ENCODE peak calls at places on chromosomes 16 and 17, in seven cellular contexts. One of them, this sample, is unnamed.

GRCh38 chr16:20952144-20952797 is 51.7 kb downstream of the LYRM1 start:
- DNase-seq in naive thymus-derived CD4-positive, alpha-beta T cell: no peak
- DNase-seq in colonic mucosa: no peak
- DNase-seq in Peyer's patch: no peak
- DNase-seq in CD4-positive, CD25-positive, alpha-beta regulatory T cell: no peak
- DNase-seq in HCT116: peak; percentile 26
- DNase-seq in body of pancreas: no peak
- DNase-seq in this sample: no peak

GRCh38 chr17:58452738-58453137 is 35.4 kb upstream of the RNF43 start:
- DNase-seq in naive thymus-derived CD4-positive, alpha-beta T cell: no peak
- DNase-seq in colonic mucosa: no peak
- DNase-seq in Peyer's patch: no peak
- DNase-seq in CD4-positive, CD25-positive, alpha-beta regulatory T cell: no peak
- DNase-seq in HCT116: no peak
- DNase-seq in body of pancreas: no peak
- DNase-seq in this sample: no peak

GRCh38 chr17:78341559-78342437 is 18.1 kb downstream of the SOCS3 start:
- DNase-seq in naive thymus-derived CD4-positive, alpha-beta T cell: no peak
- DNase-seq in colonic mucosa: peak; percentile 79
- DNase-seq in Peyer's patch: no peak
- DNase-seq in CD4-positive, CD25-positive, alpha-beta regulatory T cell: no peak
- DNase-seq in HCT116: no peak
- DNase-seq in body of pancreas: peak; percentile 85
- DNase-seq in this sample: no peak

GRCh38 chr17:41178341-41178740 is 320 bp upstream of the KRTAP4-2 start:
- DNase-seq in naive thymus-derived CD4-positive, alpha-beta T cell: no peak
- DNase-seq in colonic mucosa: no peak
- DNase-seq in Peyer's patch: no peak
- DNase-seq in CD4-positive, CD25-positive, alpha-beta regulatory T cell: no peak
- DNase-seq in HCT116: no peak
- DNase-seq in body of pancreas: no peak
- DNase-seq in this sample: no peak

GRCh38 chr17:5468075-5468473 is 708 bp downstream of the DHX33 start:
- DNase-seq in naive thymus-derived CD4-positive, alpha-beta T cell: no peak
- DNase-seq in colonic mucosa: no peak
- DNase-seq in Peyer's patch: no peak
- DNase-seq in CD4-positive, CD25-positive, alpha-beta regulatory T cell: peak; percentile 27
- DNase-seq in HCT116: no peak
- DNase-seq in body of pancreas: no peak
- DNase-seq in this sample: no peak

GRCh38 chr16:50509521-50510341 is 38.5 kb upstream of the NKD1 start:
- DNase-seq in naive thymus-derived CD4-positive, alpha-beta T cell: no peak
- DNase-seq in colonic mucosa: peak; percentile 33
- DNase-seq in Peyer's patch: peak; percentile 29
- DNase-seq in CD4-positive, CD25-positive, alpha-beta regulatory T cell: peak; percentile 43
- DNase-seq in HCT116: peak; percentile 40
- DNase-seq in body of pancreas: peak; percentile 33
- DNase-seq in this sample: no peak

GRCh38 chr17:13266596-13266995 is 248.8 kb upstream of the ELAC2 start:
- DNase-seq in naive thymus-derived CD4-positive, alpha-beta T cell: no peak
- DNase-seq in colonic mucosa: no peak
- DNase-seq in Peyer's patch: no peak
- DNase-seq in CD4-positive, CD25-positive, alpha-beta regulatory T cell: no peak
- DNase-seq in HCT116: no peak
- DNase-seq in body of pancreas: no peak
- DNase-seq in this sample: no peak

GRCh38 chr17:41496803-41497484 is 7.2 kb upstream of the KRT36 start:
- DNase-seq in naive thymus-derived CD4-positive, alpha-beta T cell: peak; percentile 26
- DNase-seq in colonic mucosa: peak; percentile 90
- DNase-seq in Peyer's patch: no peak
- DNase-seq in CD4-positive, CD25-positive, alpha-beta regulatory T cell: peak; percentile 80
- DNase-seq in HCT116: peak; percentile 87
- DNase-seq in body of pancreas: peak; percentile 66
- DNase-seq in this sample: peak; percentile 10

GRCh38 chr17:29592850-29593545 is at the start of gene ANKRD13B:
- DNase-seq in naive thymus-derived CD4-positive, alpha-beta T cell: no peak
- DNase-seq in colonic mucosa: peak; percentile 66
- DNase-seq in Peyer's patch: peak; percentile 64
- DNase-seq in CD4-positive, CD25-positive, alpha-beta regulatory T cell: peak; percentile 52
- DNase-seq in HCT116: no peak
- DNase-seq in body of pancreas: peak; percentile 56
- DNase-seq in this sample: no peak

GRCh38 chr17:77372444-77373297 is 231.9 kb downstream of the SEC14L1 start:
- DNase-seq in naive thymus-derived CD4-positive, alpha-beta T cell: peak; percentile 52
- DNase-seq in colonic mucosa: peak; percentile 77
- DNase-seq in Peyer's patch: peak; percentile 83
- DNase-seq in CD4-positive, CD25-positive, alpha-beta regulatory T cell: peak; percentile 74
- DNase-seq in HCT116: no peak
- DNase-seq in body of pancreas: peak; percentile 61
- DNase-seq in this sample: peak; percentile 47

GRCh38 chr17:50558955-50559614 is 1.4 kb upstream of the CACNA1G start:
- DNase-seq in naive thymus-derived CD4-positive, alpha-beta T cell: peak; percentile 17
- DNase-seq in colonic mucosa: peak; percentile 29
- DNase-seq in Peyer's patch: peak; percentile 36
- DNase-seq in CD4-positive, CD25-positive, alpha-beta regulatory T cell: no peak
- DNase-seq in HCT116: no peak
- DNase-seq in body of pancreas: no peak
- DNase-seq in this sample: no peak

GRCh38 chr16:13795131-13795530 is 124.8 kb upstream of the ERCC4 start:
- DNase-seq in naive thymus-derived CD4-positive, alpha-beta T cell: no peak
- DNase-seq in colonic mucosa: no peak
- DNase-seq in Peyer's patch: no peak
- DNase-seq in CD4-positive, CD25-positive, alpha-beta regulatory T cell: no peak
- DNase-seq in HCT116: no peak
- DNase-seq in body of pancreas: no peak
- DNase-seq in this sample: no peak

GRCh38 chr16:61083711-61084110 is 952.5 kb downstream of the CDH8 start:
- DNase-seq in naive thymus-derived CD4-positive, alpha-beta T cell: no peak
- DNase-seq in colonic mucosa: no peak
- DNase-seq in Peyer's patch: no peak
- DNase-seq in CD4-positive, CD25-positive, alpha-beta regulatory T cell: no peak
- DNase-seq in HCT116: no peak
- DNase-seq in body of pancreas: no peak
- DNase-seq in this sample: no peak

GRCh38 chr17:67148352-67148751 is 96.6 kb downstream of the HELZ start:
- DNase-seq in naive thymus-derived CD4-positive, alpha-beta T cell: no peak
- DNase-seq in colonic mucosa: no peak
- DNase-seq in Peyer's patch: no peak
- DNase-seq in CD4-positive, CD25-positive, alpha-beta regulatory T cell: no peak
- DNase-seq in HCT116: no peak
- DNase-seq in body of pancreas: no peak
- DNase-seq in this sample: no peak
- H3K4me3 ChIP-seq in naive thymus-derived CD4-positive, alpha-beta T cell: no peak overlapping the region
- H3K4me3 ChIP-seq in colonic mucosa: no peak overlapping the region
- H3K4me3 ChIP-seq in Peyer's patch: no peak overlapping the region
- H3K4me3 ChIP-seq in CD4-positive, CD25-positive, alpha-beta regulatory T cell: no peak overlapping the region
- H3K4me3 ChIP-seq in HCT116: no peak overlapping the region
- H3K4me3 ChIP-seq in body of pancreas: no peak overlapping the region
- H3K4me3 ChIP-seq in this sample: no peak overlapping the region

GRCh38 chr16:57572978-57573733 is 30.7 kb downstream of the ADGRG5 start:
- DNase-seq in naive thymus-derived CD4-positive, alpha-beta T cell: no peak
- DNase-seq in colonic mucosa: no peak
- DNase-seq in Peyer's patch: peak; percentile 13
- DNase-seq in CD4-positive, CD25-positive, alpha-beta regulatory T cell: no peak
- DNase-seq in HCT116: no peak
- DNase-seq in body of pancreas: no peak
- DNase-seq in this sample: no peak
- H3K36me3 ChIP-seq in naive thymus-derived CD4-positive, alpha-beta T cell: no peaks in the 10 kb centered on the region
- H3K36me3 ChIP-seq in colonic mucosa: no peaks in the 10 kb centered on the region
- H3K36me3 ChIP-seq in Peyer's patch: no peaks in the 10 kb centered on the region
- H3K36me3 ChIP-seq in CD4-positive, CD25-positive, alpha-beta regulatory T cell: no peaks in the 10 kb centered on the region
- H3K36me3 ChIP-seq in HCT116: no peaks in the 10 kb centered on the region
- H3K36me3 ChIP-seq in body of pancreas: no peaks in the 10 kb centered on the region
- H3K36me3 ChIP-seq in this sample: no peaks in the 10 kb centered on the region

DNA sequence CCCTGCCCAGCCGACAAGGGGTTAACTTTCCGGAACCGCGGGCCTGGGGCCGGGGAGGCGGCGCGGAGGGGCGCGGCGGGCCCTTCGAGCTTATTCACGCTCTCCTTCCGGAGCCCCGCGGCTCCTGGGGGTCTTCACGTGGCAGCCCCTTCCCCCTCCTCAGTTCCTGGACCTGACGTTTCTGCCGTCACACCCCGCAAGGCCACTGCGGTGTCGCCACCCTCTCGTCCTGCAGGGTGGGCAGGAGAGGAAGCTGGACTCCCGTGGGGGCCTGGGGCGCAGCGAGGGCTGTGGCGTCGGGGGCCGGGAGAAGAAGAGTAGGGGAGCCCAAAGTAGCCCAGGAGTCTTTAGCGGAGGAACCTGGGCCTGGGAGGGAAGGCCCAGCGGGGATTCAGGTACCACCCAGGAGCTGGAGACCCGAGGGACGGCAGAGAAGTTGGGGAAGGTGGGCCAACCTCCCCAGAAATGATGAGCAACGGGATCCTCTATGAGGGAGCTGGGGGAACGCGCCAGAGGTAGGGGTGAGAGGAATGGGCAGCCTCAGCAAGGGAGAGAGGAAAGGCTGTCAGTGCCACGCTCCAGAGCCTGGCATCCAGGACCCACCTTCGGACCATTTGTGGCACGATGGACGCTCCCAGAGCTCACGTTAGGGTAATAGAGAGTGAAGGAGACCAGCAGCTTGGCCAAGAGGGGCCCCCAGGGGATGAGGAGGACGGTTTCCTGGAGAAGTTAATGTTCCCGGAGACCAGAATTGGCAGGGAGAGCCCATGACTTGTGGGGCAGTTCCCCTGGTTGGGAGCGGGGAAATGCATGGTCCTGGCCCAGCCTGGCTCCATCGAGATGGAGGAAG is 3.3 kb upstream of the HIC1 start:
- DNase-seq in naive thymus-derived CD4-positive, alpha-beta T cell: no peak
- DNase-seq in colonic mucosa: no peak
- DNase-seq in Peyer's patch: no peak
- DNase-seq in CD4-positive, CD25-positive, alpha-beta regulatory T cell: no peak
- DNase-seq in HCT116: no peak
- DNase-seq in body of pancreas: no peak
- DNase-seq in this sample: no peak
- H3K4me3 ChIP-seq in naive thymus-derived CD4-positive, alpha-beta T cell: no peak overlapping the region
- H3K4me3 ChIP-seq in colonic mucosa: no peak overlapping the region
- H3K4me3 ChIP-seq in Peyer's patch: peak overlapping the region; percentile 75
- H3K4me3 ChIP-seq in CD4-positive, CD25-positive, alpha-beta regulatory T cell: no peak overlapping the region
- H3K4me3 ChIP-seq in HCT116: no peak overlapping the region
- H3K4me3 ChIP-seq in body of pancreas: no peak overlapping the region
- H3K4me3 ChIP-seq in this sample: no peak overlapping the region

GRCh38 chr17:17727111-17727659 is 45.9 kb downstream of the RAI1 start:
- DNase-seq in naive thymus-derived CD4-positive, alpha-beta T cell: no peak
- DNase-seq in colonic mucosa: no peak
- DNase-seq in Peyer's patch: no peak
- DNase-seq in CD4-positive, CD25-positive, alpha-beta regulatory T cell: no peak
- DNase-seq in HCT116: no peak
- DNase-seq in body of pancreas: no peak
- DNase-seq in this sample: no peak
- H3K36me3 ChIP-seq in naive thymus-derived CD4-positive, alpha-beta T cell: no peaks in the 10 kb centered on the region
- H3K36me3 ChIP-seq in colonic mucosa: no peaks in the 10 kb centered on the region
- H3K36me3 ChIP-seq in Peyer's patch: no peaks in the 10 kb centered on the region
- H3K36me3 ChIP-seq in CD4-positive, CD25-positive, alpha-beta regulatory T cell: no peaks in the 10 kb centered on the region
- H3K36me3 ChIP-seq in HCT116: no peaks in the 10 kb centered on the region
- H3K36me3 ChIP-seq in body of pancreas: no peaks in the 10 kb centered on the region
- H3K36me3 ChIP-seq in this sample: no peaks in the 10 kb centered on the region

GRCh38 chr17:16418684-16419066 is 3.3 kb downstream of the TRPV2 start:
- DNase-seq in naive thymus-derived CD4-positive, alpha-beta T cell: no peak
- DNase-seq in colonic mucosa: no peak
- DNase-seq in Peyer's patch: no peak
- DNase-seq in CD4-positive, CD25-positive, alpha-beta regulatory T cell: no peak
- DNase-seq in HCT116: no peak
- DNase-seq in body of pancreas: no peak
- DNase-seq in this sample: no peak

GRCh38 chr17:16417399-16417798 is 2.0 kb downstream of the TRPV2 start:
- DNase-seq in naive thymus-derived CD4-positive, alpha-beta T cell: no peak
- DNase-seq in colonic mucosa: no peak
- DNase-seq in Peyer's patch: no peak
- DNase-seq in CD4-positive, CD25-positive, alpha-beta regulatory T cell: no peak
- DNase-seq in HCT116: no peak
- DNase-seq in body of pancreas: no peak
- DNase-seq in this sample: no peak

GRCh38 chr17:16417896-16418683 is 2.7 kb downstream of the TRPV2 start:
- DNase-seq in naive thymus-derived CD4-positive, alpha-beta T cell: no peak
- DNase-seq in colonic mucosa: no peak
- DNase-seq in Peyer's patch: no peak
- DNase-seq in CD4-positive, CD25-positive, alpha-beta regulatory T cell: no peak
- DNase-seq in HCT116: no peak
- DNase-seq in body of pancreas: no peak
- DNase-seq in this sample: no peak

GRCh38 chr17:16419929-16420271 is 4.5 kb downstream of the TRPV2 start:
- DNase-seq in naive thymus-derived CD4-positive, alpha-beta T cell: no peak
- DNase-seq in colonic mucosa: no peak
- DNase-seq in Peyer's patch: no peak
- DNase-seq in CD4-positive, CD25-positive, alpha-beta regulatory T cell: peak; percentile 55
- DNase-seq in HCT116: no peak
- DNase-seq in body of pancreas: no peak
- DNase-seq in this sample: peak; percentile 39

GRCh38 chr17:16419074-16419928 is 3.9 kb downstream of the TRPV2 start:
- DNase-seq in naive thymus-derived CD4-positive, alpha-beta T cell: no peak
- DNase-seq in colonic mucosa: no peak
- DNase-seq in Peyer's patch: no peak
- DNase-seq in CD4-positive, CD25-positive, alpha-beta regulatory T cell: peak; percentile 53
- DNase-seq in HCT116: no peak
- DNase-seq in body of pancreas: no peak
- DNase-seq in this sample: peak; percentile 44
- H3K4me3 ChIP-seq in naive thymus-derived CD4-positive, alpha-beta T cell: no peak overlapping the region
- H3K4me3 ChIP-seq in colonic mucosa: no peak overlapping the region
- H3K4me3 ChIP-seq in Peyer's patch: no peak overlapping the region
- H3K4me3 ChIP-seq in CD4-positive, CD25-positive, alpha-beta regulatory T cell: peak overlapping the region; percentile 61
- H3K4me3 ChIP-seq in HCT116: no peak overlapping the region
- H3K4me3 ChIP-seq in body of pancreas: no peak overlapping the region
- H3K4me3 ChIP-seq in this sample: no peak overlapping the region

DNA sequence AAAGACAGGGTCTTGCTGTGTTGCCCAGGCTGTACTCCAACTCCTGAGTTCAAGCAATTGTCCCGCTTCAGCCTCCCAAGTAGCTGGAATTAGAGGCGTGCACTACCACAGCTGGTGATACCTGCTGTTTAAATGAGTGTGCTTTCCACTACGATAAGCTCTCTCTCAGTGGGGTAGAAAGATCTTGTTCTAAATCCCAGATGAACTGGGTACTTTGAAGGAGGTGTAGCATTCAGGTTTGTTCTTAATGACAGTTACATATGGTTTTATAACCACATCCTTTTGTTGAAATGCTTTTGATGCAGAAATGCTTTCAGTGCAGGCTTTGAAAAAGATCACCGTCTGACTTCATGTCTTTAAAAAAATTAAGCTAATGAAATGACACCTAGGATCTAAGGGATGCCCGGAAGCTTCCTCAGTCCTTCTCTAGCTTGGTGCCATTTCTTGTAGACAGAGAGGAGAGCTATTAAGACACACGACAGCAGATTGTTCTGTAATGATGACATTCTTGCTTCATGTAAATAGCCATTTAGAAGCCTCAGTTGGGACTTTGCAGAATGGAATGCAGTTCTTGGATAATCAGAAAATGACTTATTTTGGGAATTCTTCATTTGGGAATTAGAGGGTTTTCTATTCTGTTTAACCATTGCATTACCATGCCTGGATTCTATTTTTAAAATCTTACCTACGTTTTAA is 19.5 kb downstream of the PMM2 start:
- DNase-seq in naive thymus-derived CD4-positive, alpha-beta T cell: no peak
- DNase-seq in colonic mucosa: no peak
- DNase-seq in Peyer's patch: no peak
- DNase-seq in CD4-positive, CD25-positive, alpha-beta regulatory T cell: peak; percentile 74
- DNase-seq in HCT116: no peak
- DNase-seq in body of pancreas: no peak
- DNase-seq in this sample: no peak
- H3K36me3 ChIP-seq in naive thymus-derived CD4-positive, alpha-beta T cell: peaks cover 18% of the 10 kb centered on the region
- H3K36me3 ChIP-seq in colonic mucosa: peaks cover 24% of the 10 kb centered on the region
- H3K36me3 ChIP-seq in Peyer's patch: peaks cover 4% of the 10 kb centered on the region
- H3K36me3 ChIP-seq in CD4-positive, CD25-positive, alpha-beta regulatory T cell: peaks cover 50% of the 10 kb centered on the region
- H3K36me3 ChIP-seq in HCT116: peaks cover 47% of the 10 kb centered on the region
- H3K36me3 ChIP-seq in body of pancreas: peaks cover 11% of the 10 kb centered on the region
- H3K36me3 ChIP-seq in this sample: peaks cover 42% of the 10 kb centered on the region